ENCODE peak calls at places on chromosomes 13 and 19, in eight cellular contexts. N is aorta, G is psoas muscle, Z is bronchial epithelial cell, E is lower leg skin, Q is A549, B is dorsolateral prefrontal cortex, X is left lung. P is an unnamed sample.

GRCh38 chr13:98919566-98919965 is 58.3 kb downstream of the DOCK9 start:
- DNase-seq in N (no peak), G (no peak), Z (no peak), E (no peak), Q (no peak), B (no peak), X (no peak), P (peak)

GRCh38 chr13:69755101-69755500 is 352.5 kb upstream of the ATXN8OS start:
- DNase-seq in N (no peak), G (no peak), Z (no peak), E (no peak), Q (no peak), B (no peak), X (no peak), P (no peak)

GRCh38 chr19:2923510-2923909 is 21.3 kb downstream of the ZNF77 start:
- DNase-seq in N (no peak), G (no peak), Z (peak), E (no peak), Q (no peak), B (no peak), X (no peak), P (no peak)

GRCh38 chr19:11507370-11508078 is 1.9 kb upstream of the ZNF653 start:
- DNase-seq in N (no peak), G (no peak), Z (no peak), E (no peak), Q (no peak), B (no peak), X (no peak), P (no peak)

GRCh38 chr19:30450945-30451344 is 78.8 kb downstream of the ZNF536 start:
- DNase-seq in N (no peak), G (no peak), Z (no peak), E (no peak), Q (no peak), B (peak), X (no peak), P (no peak)

GRCh38 chr19:2603320-2603719 is 99.2 kb downstream of the GNG7 start:
- DNase-seq in N (peak), G (peak), Z (no peak), E (no peak), Q (no peak), B (no peak), X (no peak), P (peak)

GRCh38 chr13:111954681-111955411 is 112.1 kb upstream of the SOX1 start:
- DNase-seq in N (no peak), G (no peak), Z (no peak), E (no peak), Q (no peak), B (no peak), X (peak), P (no peak)

GRCh38 chr19:10517760-10518443 is 655 bp upstream of the S1PR5 start:
- DNase-seq in N (no peak), G (no peak), Z (peak), E (no peak), Q (peak), B (peak), X (no peak), P (no peak)

GRCh38 chr19:5618591-5618990 is 4.0 kb downstream of the SAFB2 start:
- DNase-seq in N (no peak), G (no peak), Z (no peak), E (no peak), Q (no peak), B (no peak), X (no peak), P (no peak)

GRCh38 chr19:3986260-3987041 is 1.2 kb upstream of the EEF2 start:
- DNase-seq in N (no peak), G (no peak), Z (peak), E (no peak), Q (peak), B (no peak), X (no peak), P (peak)

DNA sequence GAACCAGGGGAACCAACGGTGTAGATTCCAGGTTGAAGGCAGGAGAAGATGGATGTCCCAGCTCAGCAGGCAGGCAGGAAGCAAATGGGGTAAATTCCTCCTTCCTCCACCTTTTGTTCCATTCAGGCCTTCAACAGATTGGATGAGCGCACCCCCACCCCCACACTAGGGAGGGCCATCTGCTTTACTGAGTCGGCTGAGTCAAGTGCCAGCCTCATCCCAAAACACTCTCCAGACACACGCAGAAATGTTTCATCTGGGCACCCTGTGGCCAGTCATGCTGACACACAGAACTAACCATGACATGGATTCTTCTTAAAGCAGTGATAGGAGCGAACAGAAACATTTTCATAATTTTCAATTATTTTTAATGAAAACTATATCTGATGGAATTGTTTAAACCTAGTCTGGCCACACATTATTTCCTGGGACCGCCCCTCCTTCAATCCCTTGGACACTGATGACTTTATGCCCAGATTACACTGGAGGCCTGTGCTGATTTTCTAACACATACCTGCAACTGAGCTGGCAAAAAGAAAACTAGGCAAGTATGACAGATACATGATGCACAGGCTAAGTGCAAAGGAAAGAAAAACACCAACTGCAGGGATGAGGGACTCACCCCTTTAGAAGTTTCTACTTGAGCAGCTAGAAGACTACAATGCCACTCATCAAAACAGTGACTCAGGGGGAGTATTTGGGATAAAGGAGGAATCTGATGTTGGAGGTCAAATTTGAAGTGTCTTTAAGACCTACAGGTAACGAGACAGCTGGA is 154.2 kb downstream of the TNFRSF19 start:
- DNase-seq in N (no peak), G (no peak), Z (peak), E (no peak), Q (no peak), B (no peak), X (no peak), P (no peak)
- H3K4me3 ChIP-seq in N (no peak), G (no peak), Z (no peak), E (no peak), Q (no peak), B (no peak), X (no peak), P (no peak)

DNA sequence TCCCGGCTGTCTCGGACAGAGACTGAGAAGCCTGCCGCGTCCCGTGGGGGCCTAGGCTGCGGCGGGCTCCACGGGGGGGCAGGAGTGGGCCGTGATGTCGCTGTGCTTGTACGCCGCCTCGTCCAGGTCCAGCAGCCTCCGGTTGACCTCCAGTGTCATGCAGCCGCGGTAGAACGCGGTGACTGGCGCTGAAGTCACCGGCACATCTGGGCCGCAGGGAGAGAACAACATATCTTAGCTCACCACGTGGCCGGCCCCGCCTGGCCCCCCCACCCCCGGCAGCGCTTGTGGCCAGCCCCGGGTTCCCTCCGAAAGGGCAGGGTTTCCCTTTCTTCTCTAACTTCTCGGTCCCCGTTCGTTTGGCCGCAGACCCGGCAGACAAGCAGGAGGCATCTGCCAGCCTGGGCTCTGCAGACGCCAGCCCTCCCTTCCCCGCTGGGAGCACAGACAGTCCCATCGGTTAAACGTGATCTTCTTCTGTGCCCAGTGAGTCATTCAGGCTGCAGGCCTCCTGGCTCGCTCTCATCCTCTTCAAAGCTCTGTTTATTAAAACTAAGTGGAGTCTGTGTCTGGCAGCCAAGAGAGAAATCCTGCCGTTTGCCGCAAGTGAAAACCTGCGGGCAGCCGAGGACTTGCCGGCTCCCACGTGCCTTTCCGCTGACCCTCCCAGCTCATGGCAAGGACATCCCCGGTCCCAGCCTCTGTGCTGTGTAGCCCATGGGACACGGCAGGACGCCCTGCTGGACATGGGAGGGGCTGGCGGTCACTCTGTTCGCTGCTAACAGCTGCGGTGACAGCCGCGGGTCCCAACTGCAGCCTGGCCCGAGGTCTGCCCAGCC is 42.8 kb downstream of the GAS6 start:
- DNase-seq in N (peak), G (peak), Z (peak), E (peak), Q (peak), B (peak), X (peak), P (no peak)
- H3K4me3 ChIP-seq in N (no peak), G (peak), Z (no peak), E (no peak), Q (no peak), B (peak), X (no peak), P (no peak)

GRCh38 chr19:45469835-45470146 is 2.0 kb downstream of the FOSB start:
- DNase-seq in N (no peak), G (no peak), Z (no peak), E (no peak), Q (no peak), B (no peak), X (no peak), P (peak)

GRCh38 chr19:45469132-45469834 is 1.5 kb downstream of the FOSB start:
- DNase-seq in N (peak), G (peak), Z (peak), E (peak), Q (peak), B (peak), X (peak), P (peak)

GRCh38 chr19:45471866-45472556 is 4.2 kb downstream of the FOSB start:
- DNase-seq in N (no peak), G (no peak), Z (no peak), E (no peak), Q (no peak), B (no peak), X (no peak), P (no peak)

GRCh38 chr19:45471116-45471865 is 3.5 kb downstream of the FOSB start:
- DNase-seq in N (peak), G (no peak), Z (no peak), E (no peak), Q (no peak), B (no peak), X (no peak), P (no peak)

GRCh38 chr19:45470147-45471081 is 2.6 kb downstream of the FOSB start:
- DNase-seq in N (peak), G (peak), Z (peak), E (no peak), Q (peak), B (peak), X (peak), P (no peak)
- H3K4me3 ChIP-seq in N (no peak), G (peak), Z (peak), E (no peak), Q (peak), B (peak), X (peak), P (peak)

DNA sequence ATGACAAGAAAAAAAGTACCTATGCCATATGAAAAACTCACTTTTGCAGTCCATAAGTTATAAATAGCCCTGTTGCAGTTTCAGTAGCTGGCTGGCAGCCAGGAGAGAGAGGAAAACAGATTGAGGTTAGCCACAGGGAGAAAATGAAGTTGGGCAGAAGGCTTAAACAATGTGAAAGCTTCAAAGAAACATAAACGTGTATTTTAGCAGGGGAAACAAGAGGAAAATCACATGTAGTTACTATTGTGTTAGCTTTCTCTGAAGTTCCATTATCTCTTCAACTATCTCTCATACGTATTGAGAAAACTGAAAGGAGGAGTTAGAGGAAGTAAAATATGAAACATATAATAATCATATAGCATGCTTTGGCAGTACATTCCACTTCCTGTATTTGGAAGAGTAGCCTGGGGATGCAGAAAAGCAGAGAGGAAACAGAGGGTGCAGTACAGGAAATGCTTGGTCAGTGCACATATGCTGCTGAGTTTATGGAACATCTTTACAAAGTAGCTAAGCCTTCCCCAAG is 1551.1 kb downstream of the EFNB2 start:
- DNase-seq in N (no peak), G (no peak), Z (peak), E (peak), Q (no peak), B (no peak), X (no peak), P (peak)
- H3K4me3 ChIP-seq in N (no peak), G (no peak), Z (no peak), E (no peak), Q (no peak), B (no peak), X (no peak), P (peak)

GRCh38 chr13:30737511-30738342 is 2.4 kb downstream of the ALOX5AP start:
- DNase-seq in N (no peak), G (no peak), Z (no peak), E (no peak), Q (no peak), B (no peak), X (no peak), P (peak)
- H3K4me3 ChIP-seq in N (no peak), G (no peak), Z (no peak), E (no peak), Q (no peak), B (no peak), X (peak), P (no peak)

GRCh38 chr19:51807925-51808324 is 13.0 kb downstream of the FPR3 start:
- DNase-seq in N (no peak), G (no peak), Z (no peak), E (no peak), Q (no peak), B (no peak), X (no peak), P (no peak)
- H3K4me3 ChIP-seq in N (no peak), G (no peak), Z (no peak), E (no peak), Q (no peak), B (no peak), X (no peak), P (no peak)

P was measured in GM12865.